ENCODE peak calls at places on chromosomes 3 and 15, in ten cellular contexts. One of them, this sample, is unnamed.

GRCh38 chr15:45456212-45457106 is 66.1 kb downstream of the SLC30A4 start:
- DNase-seq in CD8-positive, alpha-beta memory T cell: peak; percentile 57
- DNase-seq in mesenchymal stem cell: peak; percentile 99
- DNase-seq in A549: peak; percentile 89
- DNase-seq in uterus: peak; percentile 65
- DNase-seq in Peyer's patch: no peak
- DNase-seq in fibroblast of lung: peak; percentile 99
- DNase-seq in aorta: peak; percentile 79
- DNase-seq in cardiac muscle cell: no peak
- DNase-seq in upper lobe of left lung: peak; percentile 89
- DNase-seq in this sample: peak; percentile 100

GRCh38 chr3:52099006-52099405 is 42.6 kb upstream of the DUSP7 start:
- DNase-seq in CD8-positive, alpha-beta memory T cell: no peak
- DNase-seq in mesenchymal stem cell: no peak
- DNase-seq in A549: no peak
- DNase-seq in uterus: no peak
- DNase-seq in Peyer's patch: no peak
- DNase-seq in fibroblast of lung: no peak
- DNase-seq in aorta: peak; percentile 39
- DNase-seq in cardiac muscle cell: peak; percentile 57
- DNase-seq in upper lobe of left lung: peak; percentile 81
- DNase-seq in this sample: peak; percentile 27

GRCh38 chr15:80967451-80967850 is 22.2 kb downstream of the MESD start:
- DNase-seq in CD8-positive, alpha-beta memory T cell: no peak
- DNase-seq in mesenchymal stem cell: peak; percentile 50
- DNase-seq in A549: no peak
- DNase-seq in uterus: no peak
- DNase-seq in Peyer's patch: no peak
- DNase-seq in fibroblast of lung: peak; percentile 30
- DNase-seq in aorta: no peak
- DNase-seq in cardiac muscle cell: peak; percentile 76
- DNase-seq in upper lobe of left lung: no peak
- DNase-seq in this sample: peak; percentile 63

GRCh38 chr15:75785771-75786563 is 57.3 kb upstream of the UBE2Q2 start:
- DNase-seq in CD8-positive, alpha-beta memory T cell: no peak
- DNase-seq in mesenchymal stem cell: peak; percentile 44
- DNase-seq in A549: no peak
- DNase-seq in uterus: no peak
- DNase-seq in Peyer's patch: no peak
- DNase-seq in fibroblast of lung: peak; percentile 1
- DNase-seq in aorta: no peak
- DNase-seq in cardiac muscle cell: peak; percentile 78
- DNase-seq in upper lobe of left lung: no peak
- DNase-seq in this sample: peak; percentile 35

GRCh38 chr3:48634661-48635221 is 520 bp downstream of the SLC26A6 start:
- DNase-seq in CD8-positive, alpha-beta memory T cell: peak; percentile 32
- DNase-seq in mesenchymal stem cell: peak; percentile 75
- DNase-seq in A549: peak; percentile 65
- DNase-seq in uterus: peak; percentile 68
- DNase-seq in Peyer's patch: peak; percentile 77
- DNase-seq in fibroblast of lung: peak; percentile 57
- DNase-seq in aorta: peak; percentile 75
- DNase-seq in cardiac muscle cell: peak; percentile 56
- DNase-seq in upper lobe of left lung: peak; percentile 72
- DNase-seq in this sample: peak; percentile 77

GRCh38 chr3:114850913-114851312 is 296.2 kb downstream of the ZBTB20 start:
- DNase-seq in CD8-positive, alpha-beta memory T cell: no peak
- DNase-seq in mesenchymal stem cell: no peak
- DNase-seq in A549: no peak
- DNase-seq in uterus: no peak
- DNase-seq in Peyer's patch: no peak
- DNase-seq in fibroblast of lung: no peak
- DNase-seq in aorta: no peak
- DNase-seq in cardiac muscle cell: no peak
- DNase-seq in upper lobe of left lung: no peak
- DNase-seq in this sample: peak; percentile 55

GRCh38 chr3:30349507-30349906 is 256.9 kb upstream of the TGFBR2 start:
- DNase-seq in CD8-positive, alpha-beta memory T cell: no peak
- DNase-seq in mesenchymal stem cell: no peak
- DNase-seq in A549: no peak
- DNase-seq in uterus: no peak
- DNase-seq in Peyer's patch: no peak
- DNase-seq in fibroblast of lung: no peak
- DNase-seq in aorta: no peak
- DNase-seq in cardiac muscle cell: no peak
- DNase-seq in upper lobe of left lung: no peak
- DNase-seq in this sample: no peak

GRCh38 chr3:13223574-13224237 is 150.5 kb upstream of the IQSEC1 start:
- DNase-seq in CD8-positive, alpha-beta memory T cell: no peak
- DNase-seq in mesenchymal stem cell: no peak
- DNase-seq in A549: no peak
- DNase-seq in uterus: no peak
- DNase-seq in Peyer's patch: no peak
- DNase-seq in fibroblast of lung: no peak
- DNase-seq in aorta: no peak
- DNase-seq in cardiac muscle cell: no peak
- DNase-seq in upper lobe of left lung: no peak
- DNase-seq in this sample: no peak

GRCh38 chr3:62805578-62805977 is 69.6 kb downstream of the CADPS start:
- DNase-seq in CD8-positive, alpha-beta memory T cell: no peak
- DNase-seq in mesenchymal stem cell: no peak
- DNase-seq in A549: no peak
- DNase-seq in uterus: no peak
- DNase-seq in Peyer's patch: no peak
- DNase-seq in fibroblast of lung: no peak
- DNase-seq in aorta: no peak
- DNase-seq in cardiac muscle cell: peak; percentile 2
- DNase-seq in upper lobe of left lung: no peak
- DNase-seq in this sample: no peak

GRCh38 chr3:10848261-10848660 is 32.2 kb downstream of the SLC6A11 start:
- DNase-seq in CD8-positive, alpha-beta memory T cell: no peak
- DNase-seq in mesenchymal stem cell: no peak
- DNase-seq in A549: no peak
- DNase-seq in uterus: no peak
- DNase-seq in Peyer's patch: no peak
- DNase-seq in fibroblast of lung: no peak
- DNase-seq in aorta: no peak
- DNase-seq in cardiac muscle cell: no peak
- DNase-seq in upper lobe of left lung: no peak
- DNase-seq in this sample: no peak

GRCh38 chr15:95684693-95685115 is 645.8 kb upstream of the NR2F2 start:
- DNase-seq in CD8-positive, alpha-beta memory T cell: no peak
- DNase-seq in mesenchymal stem cell: peak; percentile 65
- DNase-seq in A549: peak; percentile 23
- DNase-seq in uterus: no peak
- DNase-seq in Peyer's patch: no peak
- DNase-seq in fibroblast of lung: peak; percentile 90
- DNase-seq in aorta: no peak
- DNase-seq in cardiac muscle cell: no peak
- DNase-seq in upper lobe of left lung: no peak
- DNase-seq in this sample: peak; percentile 90

GRCh38 chr15:47762621-47763020 is 45.3 kb downstream of the SEMA6D start:
- DNase-seq in CD8-positive, alpha-beta memory T cell: no peak
- DNase-seq in mesenchymal stem cell: no peak
- DNase-seq in A549: no peak
- DNase-seq in uterus: no peak
- DNase-seq in Peyer's patch: no peak
- DNase-seq in fibroblast of lung: no peak
- DNase-seq in aorta: no peak
- DNase-seq in cardiac muscle cell: no peak
- DNase-seq in upper lobe of left lung: no peak
- DNase-seq in this sample: no peak

GRCh38 chr3:135325726-135326245 is 530.7 kb downstream of the EPHB1 start:
- DNase-seq in CD8-positive, alpha-beta memory T cell: no peak
- DNase-seq in mesenchymal stem cell: no peak
- DNase-seq in A549: no peak
- DNase-seq in uterus: no peak
- DNase-seq in Peyer's patch: no peak
- DNase-seq in fibroblast of lung: no peak
- DNase-seq in aorta: no peak
- DNase-seq in cardiac muscle cell: peak; percentile 26
- DNase-seq in upper lobe of left lung: no peak
- DNase-seq in this sample: no peak

GRCh38 chr3:191244242-191244867 is 45.3 kb downstream of the OSTN start:
- DNase-seq in CD8-positive, alpha-beta memory T cell: no peak
- DNase-seq in mesenchymal stem cell: peak; percentile 28
- DNase-seq in A549: no peak
- DNase-seq in uterus: no peak
- DNase-seq in Peyer's patch: no peak
- DNase-seq in fibroblast of lung: peak; percentile 53
- DNase-seq in aorta: no peak
- DNase-seq in cardiac muscle cell: no peak
- DNase-seq in upper lobe of left lung: no peak
- DNase-seq in this sample: peak; percentile 47

DNA sequence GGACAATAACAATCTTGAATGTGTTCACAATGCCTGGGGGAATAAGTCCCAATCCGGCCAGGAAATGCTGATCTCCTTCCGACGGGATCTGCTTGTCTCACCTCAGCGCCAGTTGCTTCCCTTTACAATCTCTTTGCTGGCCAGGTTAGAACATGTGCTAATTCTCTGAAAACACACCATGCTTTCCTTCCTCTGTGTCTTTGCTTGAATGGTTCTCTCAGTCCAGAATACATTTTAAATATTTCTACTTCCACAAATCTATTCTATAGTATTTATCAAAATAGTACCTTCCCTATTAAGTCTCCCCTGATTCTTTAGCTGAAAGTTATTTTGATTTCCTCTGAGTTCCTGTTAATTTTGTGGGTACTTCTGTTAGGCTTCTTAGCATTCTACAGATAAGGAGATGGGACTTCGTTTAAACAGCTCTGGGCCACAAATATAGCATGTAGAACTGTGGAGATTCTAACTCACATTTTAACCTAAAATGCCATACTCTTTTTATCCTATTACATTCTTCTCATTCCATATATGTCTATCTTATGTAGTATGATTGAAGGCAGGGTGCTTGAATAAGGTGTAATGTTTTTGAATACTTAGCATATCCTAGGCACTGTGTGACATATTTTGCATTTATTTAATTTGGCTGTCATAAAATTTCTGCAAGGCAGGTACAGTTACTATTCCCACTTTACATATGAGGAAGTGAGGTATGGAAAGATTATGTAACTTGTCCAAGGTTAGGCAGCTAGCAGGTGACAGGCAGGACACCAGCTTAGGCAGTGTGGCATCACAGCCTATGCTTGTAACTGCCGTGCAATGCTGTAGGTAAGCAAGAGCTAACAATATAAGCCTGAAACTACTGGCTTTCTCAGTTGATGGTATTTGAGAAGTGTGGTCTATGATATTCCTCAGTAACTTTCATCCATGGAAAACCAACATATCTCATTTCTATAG is 299.8 kb downstream of the LPP start:
- DNase-seq in CD8-positive, alpha-beta memory T cell: no peak
- DNase-seq in mesenchymal stem cell: no peak
- DNase-seq in A549: no peak
- DNase-seq in uterus: no peak
- DNase-seq in Peyer's patch: no peak
- DNase-seq in fibroblast of lung: no peak
- DNase-seq in aorta: no peak
- DNase-seq in cardiac muscle cell: no peak
- DNase-seq in upper lobe of left lung: no peak
- DNase-seq in this sample: no peak
- H3K4me3 ChIP-seq in CD8-positive, alpha-beta memory T cell: no peak overlapping the region
- H3K4me3 ChIP-seq in mesenchymal stem cell: no peak overlapping the region
- H3K4me3 ChIP-seq in A549: no peak overlapping the region
- H3K4me3 ChIP-seq in uterus: no peak overlapping the region
- H3K4me3 ChIP-seq in Peyer's patch: no peak overlapping the region
- H3K4me3 ChIP-seq in fibroblast of lung: no peak overlapping the region
- H3K4me3 ChIP-seq in aorta: no peak overlapping the region
- H3K4me3 ChIP-seq in cardiac muscle cell: no peak overlapping the region
- H3K4me3 ChIP-seq in upper lobe of left lung: no peak overlapping the region
- H3K4me3 ChIP-seq in this sample: no peak overlapping the region

DNA sequence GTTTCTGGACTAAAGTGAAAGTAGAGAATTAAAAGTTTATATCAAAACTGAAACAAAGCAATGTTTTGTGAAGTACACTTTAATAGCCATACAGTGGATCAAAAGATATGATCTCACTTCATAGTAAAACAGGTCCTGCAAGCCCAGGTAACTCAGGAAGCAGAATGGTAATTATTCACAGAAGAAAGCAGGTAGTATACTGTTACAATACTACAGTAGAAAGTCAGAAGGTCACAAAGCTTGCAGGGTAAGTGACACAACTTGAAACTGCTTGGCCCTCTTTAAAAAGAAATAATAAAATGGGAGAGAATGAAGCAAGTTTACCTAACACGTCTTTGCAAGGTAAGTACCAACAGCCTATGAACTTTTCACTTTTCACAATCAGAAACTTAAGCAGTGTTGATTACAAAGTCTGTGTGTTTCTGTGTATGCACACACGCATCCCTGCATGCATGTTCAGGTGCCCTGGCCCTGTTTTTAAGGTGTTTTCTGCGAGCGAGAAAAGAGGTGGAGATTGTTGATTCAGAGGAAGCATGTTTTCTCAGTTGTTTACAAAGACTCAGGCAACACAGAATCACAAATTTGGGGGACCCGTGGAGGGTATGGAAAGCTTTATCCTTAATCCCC is at the start of gene NAALADL2:
- DNase-seq in CD8-positive, alpha-beta memory T cell: no peak
- DNase-seq in mesenchymal stem cell: no peak
- DNase-seq in A549: no peak
- DNase-seq in uterus: no peak
- DNase-seq in Peyer's patch: no peak
- DNase-seq in fibroblast of lung: no peak
- DNase-seq in aorta: no peak
- DNase-seq in cardiac muscle cell: no peak
- DNase-seq in upper lobe of left lung: no peak
- DNase-seq in this sample: no peak
- H3K9me3 ChIP-seq in CD8-positive, alpha-beta memory T cell: no peaks in the 10 kb centered on the region
- H3K9me3 ChIP-seq in mesenchymal stem cell: no peaks in the 10 kb centered on the region
- H3K9me3 ChIP-seq in A549: no peaks in the 10 kb centered on the region
- H3K9me3 ChIP-seq in uterus: no peaks in the 10 kb centered on the region
- H3K9me3 ChIP-seq in Peyer's patch: no peaks in the 10 kb centered on the region
- H3K9me3 ChIP-seq in fibroblast of lung: no peaks in the 10 kb centered on the region
- H3K9me3 ChIP-seq in aorta: no peaks in the 10 kb centered on the region
- H3K9me3 ChIP-seq in cardiac muscle cell: no peaks in the 10 kb centered on the region
- H3K9me3 ChIP-seq in upper lobe of left lung: no peaks in the 10 kb centered on the region
- H3K9me3 ChIP-seq in this sample: no peaks in the 10 kb centered on the region

GRCh38 chr15:31362121-31362520 is 35.5 kb downstream of the KLF13 start:
- DNase-seq in CD8-positive, alpha-beta memory T cell: no peak
- DNase-seq in mesenchymal stem cell: no peak
- DNase-seq in A549: no peak
- DNase-seq in uterus: no peak
- DNase-seq in Peyer's patch: peak; percentile 26
- DNase-seq in fibroblast of lung: no peak
- DNase-seq in aorta: peak; percentile 1
- DNase-seq in cardiac muscle cell: no peak
- DNase-seq in upper lobe of left lung: no peak
- DNase-seq in this sample: no peak
- H3K4me1 ChIP-seq in CD8-positive, alpha-beta memory T cell: peaks cover 99% of the 10 kb centered on the region
- H3K4me1 ChIP-seq in mesenchymal stem cell: peaks cover 31% of the 10 kb centered on the region
- H3K4me1 ChIP-seq in A549: peaks cover 14% of the 10 kb centered on the region
- H3K4me1 ChIP-seq in uterus: peaks cover 25% of the 10 kb centered on the region
- H3K4me1 ChIP-seq in Peyer's patch: peaks cover 80% of the 10 kb centered on the region
- H3K4me1 ChIP-seq in fibroblast of lung: no peaks in the 10 kb centered on the region
- H3K4me1 ChIP-seq in aorta: no peaks in the 10 kb centered on the region
- H3K4me1 ChIP-seq in cardiac muscle cell: peaks cover 86% of the 10 kb centered on the region
- H3K4me1 ChIP-seq in upper lobe of left lung: peaks cover 100% of the 10 kb centered on the region
- H3K4me1 ChIP-seq in this sample: peaks cover 20% of the 10 kb centered on the region

DNA sequence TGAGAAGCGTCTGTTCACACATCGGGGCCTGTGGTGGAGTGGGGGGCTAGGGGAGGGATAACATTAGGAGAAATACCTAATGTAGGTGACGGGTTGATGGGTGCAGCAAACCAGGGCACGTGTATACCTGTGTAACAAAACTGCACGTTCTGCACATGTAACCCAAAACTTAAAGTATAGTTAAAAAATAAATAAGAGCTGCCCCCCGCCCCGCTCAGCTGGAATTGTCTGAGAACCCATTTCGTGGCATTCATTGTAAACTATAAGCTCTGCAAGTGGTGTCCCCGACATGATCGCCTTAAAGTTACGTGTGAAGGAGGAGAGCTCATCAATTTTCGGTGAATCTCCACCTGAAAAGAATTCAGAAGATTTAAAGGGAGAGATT is 7.3 kb upstream of the LIPH start:
- DNase-seq in CD8-positive, alpha-beta memory T cell: no peak
- DNase-seq in mesenchymal stem cell: no peak
- DNase-seq in A549: no peak
- DNase-seq in uterus: no peak
- DNase-seq in Peyer's patch: no peak
- DNase-seq in fibroblast of lung: no peak
- DNase-seq in aorta: no peak
- DNase-seq in cardiac muscle cell: no peak
- DNase-seq in upper lobe of left lung: no peak
- DNase-seq in this sample: no peak
- H3K4me3 ChIP-seq in CD8-positive, alpha-beta memory T cell: no peak overlapping the region
- H3K4me3 ChIP-seq in mesenchymal stem cell: no peak overlapping the region
- H3K4me3 ChIP-seq in A549: no peak overlapping the region
- H3K4me3 ChIP-seq in uterus: no peak overlapping the region
- H3K4me3 ChIP-seq in Peyer's patch: no peak overlapping the region
- H3K4me3 ChIP-seq in fibroblast of lung: no peak overlapping the region
- H3K4me3 ChIP-seq in aorta: no peak overlapping the region
- H3K4me3 ChIP-seq in cardiac muscle cell: no peak overlapping the region
- H3K4me3 ChIP-seq in upper lobe of left lung: no peak overlapping the region
- H3K4me3 ChIP-seq in this sample: no peak overlapping the region